ENCODE peak calls at places on chromosomes 16 and 17, in six cellular contexts. G, L, K, B, Y and R are unnamed samples. For H3K9me3, the result is how much of the 10 kb centered on the place peaks cover.

GRCh38 chr16:57711-58110 is 4.1 kb downstream of the SNRNP25 start:
- DNase-seq in B (peak), L (no peak), G (no peak), K (peak), Y (no peak), R (no peak)

GRCh38 chr17:1638171-1638583 is 7.4 kb downstream of the SCARF1 start:
- DNase-seq in Y (no peak), L (no peak), G (no peak), B (no peak), K (no peak), R (no peak)

GRCh38 chr17:57868775-57869598 is 19.1 kb upstream of the MRPS23 start:
- DNase-seq in L (no peak), B (no peak), K (no peak), Y (no peak), G (no peak), R (no peak)

GRCh38 chr16:85328665-85329058 is 216.4 kb upstream of the CIBAR2 start:
- DNase-seq in L (no peak), Y (no peak), K (no peak), G (no peak), B (no peak), R (no peak)

GRCh38 chr16:27753563-27753962 is 203.6 kb downstream of the KATNIP start:
- DNase-seq in K (no peak), Y (no peak), L (no peak), B (no peak), G (no peak), R (no peak)

GRCh38 chr16:2147981-2148671 is at the start of gene RAB26:
- DNase-seq in L (peak), Y (peak), B (peak), K (peak), G (peak), R (peak)

GRCh38 chr16:24273511-24273910 is 17.4 kb downstream of the CACNG3 start:
- DNase-seq in K (peak), G (no peak), L (peak), Y (peak), B (no peak), R (no peak)

GRCh38 chr17:63460018-63460417 is 13.9 kb upstream of the CYB561 start:
- DNase-seq in G (no peak), K (no peak), Y (no peak), L (no peak), B (no peak), R (no peak)

GRCh38 chr17:48127371-48128051 is 19.9 kb downstream of the SNX11 start:
- DNase-seq in G (no peak), Y (peak), L (peak), B (no peak), K (no peak), R (no peak)

DNA sequence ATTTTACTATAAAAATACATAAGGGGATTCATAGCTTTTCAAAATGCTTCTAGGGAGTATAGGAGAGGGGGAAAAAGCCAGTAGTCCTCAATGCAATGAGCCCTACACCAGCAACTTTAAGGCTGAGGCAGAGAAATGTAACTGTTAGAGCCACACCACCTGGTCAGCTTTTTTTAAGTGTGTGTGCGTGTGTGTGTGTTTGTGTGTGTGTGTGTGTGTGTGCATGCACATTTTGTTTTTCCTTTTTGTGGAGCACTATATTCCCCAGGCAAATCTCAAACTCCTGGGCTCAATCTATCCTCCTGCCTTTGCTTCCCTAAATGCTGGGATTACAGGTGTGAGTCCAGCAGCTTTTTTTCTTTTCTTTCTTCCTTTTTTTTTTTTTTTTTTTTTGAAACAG is 2.3 kb upstream of the MEIOC start:
- DNase-seq in L (no peak), G (no peak), B (no peak), Y (no peak), K (no peak), R (no peak)
- H3K27ac ChIP-seq in L (no peak), G (no peak), B (no peak), Y (no peak), K (no peak), R (no peak)

GRCh38 chr16:20510323-20510722 is 59.0 kb downstream of the ACSM2A start:
- DNase-seq in K (no peak), B (no peak), Y (no peak), L (peak), G (no peak), R (no peak)

GRCh38 chr16:20504418-20504817 is 53.1 kb downstream of the ACSM2A start:
- DNase-seq in Y (no peak), B (no peak), G (no peak), L (no peak), K (no peak), R (no peak)

GRCh38 chr16:20507280-20507679 is 56.0 kb downstream of the ACSM2A start:
- DNase-seq in L (no peak), B (no peak), K (no peak), Y (no peak), G (no peak), R (no peak)
- H3K9me3 ChIP-seq in L (under half), B (under half), K (under half), Y (under half), G (under half), R (under half)

GRCh38 chr17:38509772-38510423 is 81.6 kb downstream of the ARHGAP23 start:
- DNase-seq in Y (peak), K (no peak), L (peak), B (no peak), G (no peak), R (no peak)
- H3K4me3 ChIP-seq in Y (peak), K (no peak), L (peak), B (no peak), G (no peak), R (peak)

GRCh38 chr16:30922960-30923535 is 324 bp upstream of the FBXL19 start:
- DNase-seq in B (peak), G (peak), L (peak), K (peak), Y (peak), R (peak)

GRCh38 chr16:30921748-30922419 is 1.5 kb upstream of the FBXL19 start:
- DNase-seq in K (peak), Y (peak), L (peak), B (peak), G (peak), R (peak)

GRCh38 chr16:30922420-30922959 is 882 bp upstream of the FBXL19 start:
- DNase-seq in Y (peak), L (peak), K (peak), B (peak), G (peak), R (peak)

GRCh38 chr16:30923554-30924085 is at the start of gene FBXL19:
- DNase-seq in B (peak), G (peak), L (no peak), Y (no peak), K (no peak), R (no peak)

DNA sequence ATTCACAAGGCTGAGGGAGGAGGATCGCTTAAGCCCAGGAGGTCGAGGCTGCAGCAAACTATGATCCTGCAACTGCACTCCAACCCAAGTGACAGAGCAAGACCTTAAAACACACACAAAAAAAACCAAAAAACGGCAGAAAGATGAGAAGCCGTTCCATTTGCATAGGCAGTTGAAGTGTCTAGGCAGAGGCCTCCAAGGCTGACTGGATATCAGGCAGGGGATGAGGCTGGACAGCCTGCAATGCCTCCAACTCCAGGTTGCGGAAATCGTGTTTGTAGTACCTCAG is 2.0 kb upstream of the FBXL19 start:
- DNase-seq in B (no peak), G (no peak), L (no peak), K (no peak), Y (no peak), R (no peak)
- H3K27ac ChIP-seq in B (peak), G (peak), L (no peak), K (no peak), Y (no peak), R (peak)

DNA sequence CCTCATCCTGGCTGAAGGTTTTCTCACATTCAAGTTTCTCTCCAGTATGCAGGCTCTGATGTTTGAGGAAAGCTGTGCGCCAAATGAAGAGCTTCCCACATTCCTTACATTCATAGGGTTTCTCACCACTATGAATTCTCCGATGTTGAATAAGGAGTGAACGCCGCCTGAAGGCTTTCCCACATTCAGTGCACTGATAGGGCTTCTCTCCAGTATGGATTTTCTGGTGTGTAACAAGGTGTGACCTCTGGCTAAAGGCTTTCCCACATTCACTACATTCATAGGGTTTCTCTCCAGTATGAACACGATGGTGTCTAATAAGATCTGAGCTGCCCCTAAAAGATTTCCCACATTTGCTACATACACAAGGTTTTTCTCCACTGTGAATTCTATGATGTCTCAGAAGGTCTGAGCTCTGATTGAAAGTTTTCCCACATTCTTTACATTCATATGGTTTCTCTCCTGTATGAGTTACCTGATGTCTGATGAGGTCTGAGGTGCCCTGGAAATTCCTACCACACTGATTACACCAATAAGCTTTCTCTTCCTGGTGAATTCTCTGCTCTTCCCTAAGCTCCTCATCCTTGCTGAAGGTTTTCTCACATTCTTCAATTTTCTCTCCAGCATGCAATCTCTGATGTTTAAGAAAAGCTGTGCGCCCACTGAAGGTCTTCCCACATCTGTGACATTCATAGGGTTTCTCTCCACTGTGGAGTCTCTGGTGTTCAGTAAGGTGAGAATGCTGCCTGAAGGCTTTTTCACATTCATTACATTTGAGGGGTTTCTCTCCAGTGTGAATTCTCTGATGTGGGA is 8.9 kb downstream of the ZNF594 start:
- DNase-seq in Y (no peak), G (no peak), L (no peak), K (no peak), B (no peak), R (no peak)
- H3K9me3 ChIP-seq in Y (under half), G (half or more), L (under half), K (half or more), B (under half), R (half or more)

DNA sequence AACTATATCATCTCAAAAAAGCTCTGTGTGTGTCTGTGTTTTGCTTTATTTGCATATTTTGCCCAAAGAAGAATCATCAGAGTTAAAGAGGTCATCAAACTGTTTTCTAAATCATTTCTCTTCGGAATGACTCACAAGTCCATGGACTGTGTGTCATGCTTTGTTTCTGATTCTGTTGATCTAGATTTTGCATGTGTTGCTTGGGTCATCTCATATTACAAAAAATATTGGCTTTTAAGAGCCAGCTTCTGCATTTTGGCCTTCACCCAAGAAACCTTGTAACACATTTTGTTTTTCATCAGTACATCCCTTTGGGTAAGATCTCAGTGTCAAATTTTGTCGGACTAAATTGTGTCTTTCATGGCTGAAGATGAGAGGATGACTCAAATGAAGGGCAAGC is 471.1 kb upstream of the HSBP1 start:
- DNase-seq in K (peak), L (peak), Y (peak), B (no peak), G (no peak), R (no peak)
- H3K4me3 ChIP-seq in K (no peak), L (no peak), Y (no peak), B (no peak), G (no peak), R (no peak)

DNA sequence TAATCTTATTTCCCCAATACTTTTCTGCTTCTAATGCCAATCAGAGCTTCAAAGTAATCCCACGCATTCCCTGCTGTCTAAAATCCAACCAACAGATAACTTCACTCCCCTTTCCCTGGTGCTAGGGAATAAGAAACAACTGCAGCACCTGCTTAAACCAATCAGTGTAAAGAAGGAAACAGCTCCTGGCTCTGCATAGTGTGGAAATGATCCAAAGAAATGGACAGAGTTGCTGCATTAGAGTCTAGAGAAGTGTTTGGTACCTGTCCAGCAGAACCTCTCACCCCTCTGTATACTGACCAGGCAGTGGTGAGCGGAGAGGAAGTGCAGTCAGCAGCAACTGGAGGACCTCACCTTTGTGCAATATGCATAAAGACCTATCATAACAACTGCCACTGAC is 85.5 kb downstream of the NCOR1 start:
- DNase-seq in L (no peak), Y (no peak), K (no peak), B (no peak), G (no peak), R (no peak)
- H3K27ac ChIP-seq in L (peak), Y (no peak), K (no peak), B (no peak), G (no peak), R (no peak)

DNA sequence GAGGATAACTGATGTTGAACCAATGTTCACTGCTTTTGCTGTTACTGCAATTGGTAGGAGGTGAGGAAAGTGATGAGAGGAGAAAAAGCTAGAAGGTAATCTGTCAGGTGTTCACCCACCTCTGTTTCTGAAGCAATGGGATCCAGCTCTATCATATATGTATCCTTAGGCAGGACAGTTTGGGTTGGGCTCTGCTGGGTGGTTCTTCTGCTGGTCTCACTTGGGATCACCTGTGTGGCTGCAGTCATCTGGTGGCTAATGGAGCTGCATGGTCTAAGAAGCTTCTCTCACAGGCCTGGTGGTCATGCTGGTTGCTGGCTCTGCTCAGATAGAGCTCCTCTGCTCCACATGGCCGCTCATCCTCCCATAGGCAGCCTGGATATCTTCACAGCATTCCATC is 40.2 kb upstream of the ZCCHC14 start:
- DNase-seq in L (no peak), Y (no peak), K (no peak), G (no peak), B (no peak), R (no peak)
- H3K9me3 ChIP-seq in L (under half), Y (under half), K (under half), G (under half), B (under half), R (under half)

GRCh38 chr17:44978807-44979206 is 10.7 kb upstream of the C1QL1 start:
- DNase-seq in L (no peak), K (no peak), Y (no peak), B (no peak), G (no peak), R (no peak)

GRCh38 chr17:44982113-44982702 is 14.1 kb upstream of the C1QL1 start:
- DNase-seq in B (no peak), K (no peak), G (no peak), Y (no peak), L (no peak), R (no peak)

GRCh38 chr17:44979426-44980273 is 11.5 kb upstream of the C1QL1 start:
- DNase-seq in G (no peak), K (peak), L (no peak), Y (no peak), B (no peak), R (no peak)

GRCh38 chr17:44983563-44983962 is 15.5 kb upstream of the C1QL1 start:
- DNase-seq in B (no peak), G (no peak), Y (no peak), L (no peak), K (no peak), R (no peak)

DNA sequence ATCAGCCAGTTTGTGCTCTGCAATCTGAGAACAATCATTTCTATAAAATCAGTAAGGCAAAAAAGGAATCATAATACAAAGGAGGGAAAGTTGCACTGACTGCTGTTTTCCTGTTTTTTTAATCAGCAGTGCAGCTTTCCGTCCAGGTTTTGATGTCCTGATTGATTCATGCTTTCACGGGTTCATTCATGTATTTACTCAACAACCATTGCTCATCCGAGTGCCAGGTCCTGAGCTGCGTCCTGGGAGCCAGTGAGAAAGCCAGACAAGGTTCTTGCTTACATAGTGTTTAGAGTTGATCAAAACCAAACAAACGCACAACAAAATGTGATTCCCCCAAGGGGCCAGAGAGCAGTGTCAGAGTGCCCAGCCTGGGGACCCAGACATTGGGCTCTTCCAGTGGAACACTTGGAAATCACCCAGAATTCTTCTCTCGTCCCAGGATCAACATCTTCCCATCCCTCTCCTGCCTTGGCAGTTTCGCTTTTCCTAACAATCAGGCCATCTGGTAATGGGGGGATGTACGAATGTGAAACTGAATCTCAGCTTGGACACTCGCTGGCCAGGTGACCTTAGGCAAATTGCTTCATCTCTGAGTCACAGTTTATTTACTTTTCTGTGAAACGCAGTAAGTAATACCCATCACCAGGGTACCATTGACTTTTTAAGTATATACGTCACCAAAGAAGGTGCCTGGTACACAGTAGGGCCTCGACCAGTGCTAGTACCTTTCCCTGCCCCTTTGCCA is 13.3 kb upstream of the C1QL1 start:
- DNase-seq in Y (peak), L (peak), B (no peak), G (no peak), K (peak), R (no peak)
- H3K4me3 ChIP-seq in Y (peak), L (no peak), B (no peak), G (no peak), K (peak), R (no peak)